ENCODE peak calls at places on chromosomes 11 and 22, in seven cellular contexts. M is NCI-H345, I is AG10803, W is NCI-H1436, J is GM06990, T is HS-27A, Y is dermis blood vessel endothelial cell. D is an unnamed sample.

GRCh38 chr11:130121430-130121978 is 38.1 kb upstream of the ST14 start:
- DNase-seq in M (no peak), I (peak), W (no peak), J (no peak), T (no peak), Y (peak), D (no peak)

GRCh38 chr11:19290356-19290755 is 49.6 kb upstream of the E2F8 start:
- DNase-seq in M (no peak), I (no peak), W (no peak), J (no peak), T (no peak), Y (no peak), D (no peak)

GRCh38 chr11:27124514-27125264 is 84.1 kb downstream of the BBOX1 start:
- DNase-seq in M (no peak), I (peak), W (no peak), J (no peak), T (no peak), Y (no peak), D (peak)

GRCh38 chr11:102453286-102453797 is 777 bp upstream of the TMEM123 start:
- DNase-seq in M (peak), I (no peak), W (no peak), J (no peak), T (no peak), Y (no peak), D (peak)

GRCh38 chr22:40211481-40212052 is 33.8 kb downstream of the TNRC6B start:
- DNase-seq in M (no peak), I (no peak), W (no peak), J (no peak), T (no peak), Y (no peak), D (no peak)

GRCh38 chr11:70302086-70302752 is 31.7 kb downstream of the PPFIA1 start:
- DNase-seq in M (no peak), I (no peak), W (no peak), J (no peak), T (no peak), Y (no peak), D (no peak)

GRCh38 chr22:43151251-43152000 is at the start of gene TSPO:
- DNase-seq in M (no peak), I (peak), W (peak), J (no peak), T (no peak), Y (peak), D (peak)

GRCh38 chr22:21915624-21916308 is 36.9 kb downstream of the PPM1F start:
- DNase-seq in M (no peak), I (no peak), W (no peak), J (no peak), T (no peak), Y (no peak), D (no peak)

GRCh38 chr11:100739636-100740035 is 52.5 kb downstream of the ARHGAP42 start:
- DNase-seq in M (no peak), I (peak), W (no peak), J (no peak), T (peak), Y (peak), D (no peak)

GRCh38 chr11:96054870-96055705 is 131.2 kb upstream of the MTMR2 start:
- DNase-seq in M (peak), I (peak), W (no peak), J (no peak), T (no peak), Y (peak), D (no peak)

GRCh38 chr11:45093761-45094455 is 52.5 kb upstream of the PRDM11 start:
- DNase-seq in M (no peak), I (no peak), W (no peak), J (no peak), T (no peak), Y (no peak), D (no peak)

GRCh38 chr11:115505165-115505564 is 950 bp upstream of the CADM1 start:
- DNase-seq in M (no peak), I (no peak), W (no peak), J (no peak), T (no peak), Y (no peak), D (no peak)

GRCh38 chr11:32005786-32006406 is 85.0 kb upstream of the RCN1 start:
- DNase-seq in M (no peak), I (peak), W (no peak), J (no peak), T (peak), Y (no peak), D (peak)

GRCh38 chr22:42282252-42282942 is 11.9 kb upstream of the TCF20 start:
- DNase-seq in M (no peak), I (no peak), W (no peak), J (no peak), T (no peak), Y (no peak), D (no peak)

GRCh38 chr11:27296406-27296994 is 66.5 kb downstream of the CCDC34 start:
- DNase-seq in M (peak), I (peak), W (peak), J (no peak), T (no peak), Y (peak), D (peak)

GRCh38 chr22:23179381-23180294 is 671 bp upstream of the BCR start:
- DNase-seq in M (peak), I (no peak), W (peak), J (peak), T (no peak), Y (peak), D (no peak)

GRCh38 chr11:1889941-1890855 is 1.5 kb downstream of the PRR33 start:
- DNase-seq in M (no peak), I (no peak), W (no peak), J (no peak), T (no peak), Y (no peak), D (no peak)

GRCh38 chr11:111455291-111456085 is 56.7 kb downstream of the BTG4 start:
- DNase-seq in M (no peak), I (no peak), W (no peak), J (no peak), T (no peak), Y (no peak), D (no peak)

GRCh38 chr11:27331984-27332383 is 31.0 kb downstream of the CCDC34 start:
- DNase-seq in M (no peak), I (peak), W (no peak), J (no peak), T (no peak), Y (peak), D (peak)

GRCh38 chr22:27748355-27749168 is 53.0 kb downstream of the MN1 start:
- DNase-seq in M (no peak), I (peak), W (no peak), J (no peak), T (no peak), Y (no peak), D (peak)

GRCh38 chr11:107598225-107599139 is 7.5 kb downstream of the ELMOD1 start:
- DNase-seq in M (no peak), I (no peak), W (no peak), J (peak), T (no peak), Y (peak), D (no peak)

GRCh38 chr22:43110444-43110926 is at the start of gene BIK:
- DNase-seq in M (peak), I (peak), W (peak), J (peak), T (no peak), Y (peak), D (no peak)

GRCh38 chr11:65506770-65507485 is 8.1 kb downstream of the MALAT1 start:
- DNase-seq in M (no peak), I (peak), W (peak), J (peak), T (peak), Y (no peak), D (peak)

GRCh38 chr11:115471367-115471766 is 32.8 kb downstream of the CADM1 start:
- DNase-seq in M (no peak), I (no peak), W (no peak), J (peak), T (no peak), Y (no peak), D (no peak)

GRCh38 chr11:60345489-60345888 is 18.4 kb downstream of the MS4A6E start:
- DNase-seq in M (no peak), I (no peak), W (peak), J (no peak), T (no peak), Y (peak), D (no peak)

GRCh38 chr22:44057411-44057987 is 33.4 kb downstream of the PARVB start:
- DNase-seq in M (no peak), I (no peak), W (no peak), J (no peak), T (no peak), Y (no peak), D (no peak)

GRCh38 chr22:50143096-50143495 is 27.4 kb upstream of the PANX2 start:
- DNase-seq in M (no peak), I (no peak), W (no peak), J (no peak), T (no peak), Y (no peak), D (no peak)

GRCh38 chr22:23072035-23072910 is 2.0 kb downstream of the GNAZ start:
- DNase-seq in M (no peak), I (peak), W (no peak), J (no peak), T (no peak), Y (no peak), D (no peak)

GRCh38 chr11:116232364-116232801 is 540.4 kb downstream of the BUD13 start:
- DNase-seq in M (peak), I (no peak), W (peak), J (no peak), T (no peak), Y (no peak), D (no peak)

GRCh38 chr11:108009497-108010360 is 1.0 kb downstream of the CUL5 start:
- DNase-seq in M (no peak), I (peak), W (no peak), J (no peak), T (no peak), Y (peak), D (no peak)

GRCh38 chr22:28896611-28897010 is 13.2 kb downstream of the ZNRF3 start:
- DNase-seq in M (no peak), I (no peak), W (no peak), J (no peak), T (no peak), Y (no peak), D (no peak)

GRCh38 chr11:43987384-43988039 is 45.1 kb downstream of the C11orf96 start:
- DNase-seq in M (no peak), I (peak), W (no peak), J (no peak), T (peak), Y (peak), D (no peak)

GRCh38 chr11:116994195-116994594 is 104.0 kb downstream of the SIK3 start:
- DNase-seq in M (no peak), I (no peak), W (no peak), J (no peak), T (no peak), Y (no peak), D (no peak)

GRCh38 chr11:82547163-82547560 is 186.5 kb downstream of the FAM181B start:
- DNase-seq in M (peak), I (no peak), W (no peak), J (no peak), T (no peak), Y (no peak), D (no peak)

GRCh38 chr22:31895317-31896133 is 48.8 kb upstream of the YWHAH start:
- DNase-seq in M (no peak), I (no peak), W (no peak), J (no peak), T (no peak), Y (no peak), D (no peak)

GRCh38 chr11:47847537-47847891 is 636 bp downstream of the NUP160 start:
- DNase-seq in M (no peak), I (no peak), W (no peak), J (no peak), T (no peak), Y (no peak), D (no peak)